ENCODE peak calls at places on chromosomes 2 and 18, in five cellular contexts. J is CD4-positive, alpha-beta T cell; W is Peyer's patch; T is activated CD8-positive, alpha-beta T cell treated with anti-CD3 and anti-CD28 coated beads for 36 hours; K is psoas muscle. Q is an unnamed sample.

GRCh38 chr2:216236486-216236885 is 127.3 kb downstream of the XRCC5 start:
- DNase-seq in J (no peak), W (no peak), T (no peak), K (no peak), Q (no peak)

GRCh38 chr2:71457123-71457958 is 4.0 kb downstream of the DYSF start:
- DNase-seq in J (no peak), W (no peak), T (no peak), K (no peak), Q (no peak)

GRCh38 chr2:206974556-206974955 is 35.2 kb downstream of the CPO start:
- DNase-seq in J (no peak), W (no peak), T (no peak), K (no peak), Q (no peak)

GRCh38 chr2:148568597-148568996 is 76.0 kb upstream of the EPC2 start:
- DNase-seq in J (no peak), W (no peak), T (peak; percentile 70), K (no peak), Q (no peak)

GRCh38 chr18:21865043-21865442 is 124.5 kb downstream of the MIB1 start:
- DNase-seq in J (no peak), W (no peak), T (no peak), K (no peak), Q (no peak)

GRCh38 chr2:190378883-190379237 is 29.3 kb upstream of the MFSD6 start:
- DNase-seq in J (no peak), W (no peak), T (no peak), K (no peak), Q (no peak)

GRCh38 chr2:96499061-96499960 is 5.8 kb downstream of the NEURL3 start:
- DNase-seq in J (no peak), W (no peak), T (no peak), K (no peak), Q (no peak)

GRCh38 chr2:234195516-234195915 is 145.0 kb downstream of the SPP2 start:
- DNase-seq in J (no peak), W (no peak), T (no peak), K (no peak), Q (no peak)

GRCh38 chr18:37346048-37346447 is 219.6 kb downstream of the CELF4 start:
- DNase-seq in J (no peak), W (no peak), T (no peak), K (no peak), Q (no peak)

GRCh38 chr2:47058061-47058931 is 96.8 kb downstream of the STPG4 start:
- DNase-seq in J (no peak), W (no peak), T (no peak), K (peak; percentile 62), Q (no peak)

GRCh38 chr2:23993736-23994269 is 16.1 kb upstream of the MFSD2B start:
- DNase-seq in J (no peak), W (no peak), T (no peak), K (no peak), Q (no peak)

GRCh38 chr18:67776929-67777328 is 260.4 kb upstream of the DSEL start:
- DNase-seq in J (no peak), W (no peak), T (no peak), K (no peak), Q (no peak)

GRCh38 chr2:194455358-194455757 is 1201.7 kb upstream of the SLC39A10 start:
- DNase-seq in J (no peak), W (no peak), T (no peak), K (no peak), Q (no peak)

DNA sequence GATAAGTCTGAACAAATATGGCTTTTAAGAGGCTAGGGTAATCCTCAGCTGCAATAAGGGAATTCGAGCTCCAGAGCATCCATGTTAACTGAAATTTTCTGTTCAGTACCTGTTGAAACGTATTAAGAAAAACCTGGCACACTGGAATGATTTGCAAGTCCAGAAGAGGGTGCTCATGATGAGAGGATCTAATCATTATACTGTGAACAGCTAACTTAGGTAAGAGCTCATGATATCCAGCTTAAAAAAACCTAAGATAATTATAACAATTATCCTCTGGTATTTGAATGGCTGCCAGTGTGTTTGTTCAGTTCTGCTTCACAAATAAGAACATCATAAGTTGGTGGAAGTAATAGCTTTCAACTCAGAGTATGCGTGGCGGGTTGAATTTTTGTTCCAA is 1118.3 kb upstream of the DDX18 start:
- DNase-seq in J (no peak), W (no peak), T (no peak), K (no peak), Q (no peak)
- TF ChIP-seq CTCF in J (no peak), W (no peak), T (no peak), K (no peak), Q (no peak)

GRCh38 chr2:204268458-204268857 is 276.8 kb upstream of the PARD3B start:
- DNase-seq in J (no peak), W (no peak), T (no peak), K (no peak), Q (no peak)
- TF ChIP-seq CTCF in J (no peak), W (no peak), T (no peak), K (no peak), Q (no peak)

GRCh38 chr2:226799976-226800940 is 638 bp upstream of the IRS1 start:
- DNase-seq in J (no peak), W (peak; percentile 51), T (peak; percentile 24), K (no peak), Q (no peak)
- TF ChIP-seq CTCF in J (peak; percentile 26), W (no peak), T (peak; percentile 52), K (no peak), Q (peak; percentile 14)

GRCh38 chr2:135546432-135546831 is 15.1 kb downstream of the R3HDM1 start:
- DNase-seq in J (no peak), W (no peak), T (no peak), K (no peak), Q (no peak)
- TF ChIP-seq CTCF in J (no peak), W (no peak), T (no peak), K (no peak), Q (no peak)

GRCh38 chr2:101277111-101277510 is 24.4 kb downstream of the CNOT11 start:
- DNase-seq in J (no peak), W (no peak), T (no peak), K (no peak), Q (no peak)
- TF ChIP-seq CTCF in J (no peak), W (no peak), T (no peak), K (no peak), Q (no peak)

GRCh38 chr2:222993920-222994650 is 57.9 kb upstream of the KCNE4 start:
- DNase-seq in J (no peak), W (peak; percentile 79), T (no peak), K (peak; percentile 81), Q (no peak)
- TF ChIP-seq CTCF in J (no peak), W (no peak), T (no peak), K (no peak), Q (no peak)

GRCh38 chr2:111037136-111037535 is 83.6 kb upstream of the BCL2L11 start:
- DNase-seq in J (no peak), W (no peak), T (no peak), K (no peak), Q (no peak)

GRCh38 chr2:111041398-111042202 is 79.1 kb upstream of the BCL2L11 start:
- DNase-seq in J (no peak), W (peak; percentile 31), T (no peak), K (no peak), Q (no peak)

GRCh38 chr2:111042261-111042660 is 78.5 kb upstream of the BCL2L11 start:
- DNase-seq in J (no peak), W (no peak), T (no peak), K (no peak), Q (no peak)

GRCh38 chr2:111042772-111043771 is 77.6 kb upstream of the BCL2L11 start:
- DNase-seq in J (no peak), W (peak; percentile 36), T (peak; percentile 67), K (no peak), Q (no peak)

GRCh38 chr2:111039984-111040383 is 80.7 kb upstream of the BCL2L11 start:
- DNase-seq in J (no peak), W (no peak), T (no peak), K (no peak), Q (no peak)
- TF ChIP-seq CTCF in J (no peak), W (no peak), T (no peak), K (no peak), Q (no peak)

GRCh38 chr2:40488101-40488598 is 36.3 kb upstream of the SLC8A1 start:
- DNase-seq in J (no peak), W (no peak), T (no peak), K (no peak), Q (no peak)
- TF ChIP-seq CTCF in J (no peak), W (peak; percentile 52), T (no peak), K (peak; percentile 41), Q (peak; percentile 71)

GRCh38 chr2:113192459-113193100 is 18.8 kb downstream of the PSD4 start:
- DNase-seq in J (no peak), W (no peak), T (no peak), K (no peak), Q (no peak)
- TF ChIP-seq CTCF in J (no peak), W (no peak), T (no peak), K (no peak), Q (no peak)